ENCODE peak calls at places on chromosomes 13 and 19, in four cellular contexts. K, G, M and Y are unnamed samples.

GRCh38 chr19:35869327-35870123 is 1.2 kb downstream of the APLP1 start:
- DNase-seq in K (no peak), G (peak), M (peak), Y (peak)

GRCh38 chr19:1069009-1069779 is 2.2 kb downstream of the ARHGAP45 start:
- DNase-seq in K (no peak), G (no peak), M (no peak), Y (no peak)

GRCh38 chr19:16001481-16002312 is 52.9 kb downstream of the OR10H4 start:
- DNase-seq in K (peak), G (peak), M (no peak), Y (no peak)

GRCh38 chr13:97224544-97225324 is 2.6 kb downstream of the MBNL2 start:
- DNase-seq in K (no peak), G (peak), M (no peak), Y (peak)

GRCh38 chr13:79810671-79811070 is 329.7 kb downstream of the NDFIP2 start:
- DNase-seq in K (no peak), G (no peak), M (no peak), Y (no peak)

GRCh38 chr13:97141564-97142005 is 80.5 kb upstream of the MBNL2 start:
- DNase-seq in K (peak), G (peak), M (no peak), Y (peak)

GRCh38 chr13:24039621-24040475 is 120.7 kb upstream of the SPATA13 start:
- DNase-seq in K (peak), G (no peak), M (no peak), Y (no peak)

GRCh38 chr13:41064493-41064892 is 3.2 kb downstream of the WBP4 start:
- DNase-seq in K (no peak), G (no peak), M (no peak), Y (no peak)

GRCh38 chr19:46068345-46069258 is 27.8 kb upstream of the IGFL4 start:
- DNase-seq in K (no peak), G (peak), M (no peak), Y (no peak)

GRCh38 chr13:27131906-27132305 is 39.7 kb downstream of the USP12 start:
- DNase-seq in K (no peak), G (no peak), M (no peak), Y (no peak)

GRCh38 chr13:110380359-110381028 is 73.4 kb downstream of the COL4A2 start:
- DNase-seq in K (no peak), G (no peak), M (no peak), Y (no peak)

GRCh38 chr13:78598933-78599332 is 4.4 kb downstream of the POU4F1 start:
- DNase-seq in K (no peak), G (no peak), M (no peak), Y (no peak)

GRCh38 chr13:113405481-113406300 is 41.8 kb upstream of the GRTP1 start:
- DNase-seq in K (no peak), G (no peak), M (no peak), Y (no peak)

GRCh38 chr13:71320452-71320851 is 546.6 kb downstream of the DACH1 start:
- DNase-seq in K (no peak), G (peak), M (no peak), Y (no peak)

GRCh38 chr13:113645329-113645728 is 12.7 kb downstream of the ATP4B start:
- DNase-seq in K (no peak), G (no peak), M (no peak), Y (no peak)

GRCh38 chr19:56105090-56105701 is 15.9 kb downstream of the ZNF787 start:
- DNase-seq in K (no peak), G (peak), M (no peak), Y (no peak)

GRCh38 chr19:22882797-22883196 is 50.7 kb downstream of the ZNF723 start:
- DNase-seq in K (no peak), G (peak), M (peak), Y (peak)

GRCh38 chr19:45998834-45999233 is 3.6 kb downstream of the CCDC61 start:
- DNase-seq in K (no peak), G (no peak), M (no peak), Y (no peak)

GRCh38 chr13:61761690-61762089 is 346.0 kb upstream of the PCDH20 start:
- DNase-seq in K (no peak), G (no peak), M (no peak), Y (no peak)

GRCh38 chr19:34336781-34337271 is 28.2 kb upstream of the GPI start:
- DNase-seq in K (no peak), G (no peak), M (peak), Y (no peak)

GRCh38 chr19:51339687-51340656 is 2.0 kb downstream of the VSIG10L start:
- DNase-seq in K (peak), G (peak), M (peak), Y (peak)

GRCh38 chr19:19860756-19861390 is 4.8 kb upstream of the ZNF253 start:
- DNase-seq in K (no peak), G (no peak), M (peak), Y (peak)

GRCh38 chr19:34589730-34590129 is 87.2 kb downstream of the SCGB2B2 start:
- DNase-seq in K (no peak), G (no peak), M (no peak), Y (no peak)

DNA sequence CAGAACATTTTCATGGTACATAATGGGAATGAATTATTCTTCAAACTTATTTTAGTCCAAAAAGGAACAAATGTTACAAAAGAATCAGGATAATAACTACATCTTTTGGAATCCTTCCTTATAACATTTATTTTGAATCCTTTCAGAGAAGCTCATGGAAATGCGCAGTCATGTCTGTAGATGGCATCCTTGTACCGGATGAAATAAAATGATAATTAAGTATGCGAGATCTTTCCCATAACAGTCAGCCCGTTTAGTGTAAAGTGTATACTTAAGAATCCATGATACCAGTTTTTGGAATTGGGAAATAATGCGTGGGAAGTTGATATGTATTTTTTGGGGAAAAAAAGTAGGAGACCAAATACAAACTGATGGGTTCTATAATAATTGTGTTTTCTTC is 418.8 kb downstream of the GPC5 start:
- DNase-seq in K (no peak), G (peak), M (peak), Y (peak)
- TF ChIP-seq NFIC in K (no peak), G (no peak), M (no peak), Y (no peak)

DNA sequence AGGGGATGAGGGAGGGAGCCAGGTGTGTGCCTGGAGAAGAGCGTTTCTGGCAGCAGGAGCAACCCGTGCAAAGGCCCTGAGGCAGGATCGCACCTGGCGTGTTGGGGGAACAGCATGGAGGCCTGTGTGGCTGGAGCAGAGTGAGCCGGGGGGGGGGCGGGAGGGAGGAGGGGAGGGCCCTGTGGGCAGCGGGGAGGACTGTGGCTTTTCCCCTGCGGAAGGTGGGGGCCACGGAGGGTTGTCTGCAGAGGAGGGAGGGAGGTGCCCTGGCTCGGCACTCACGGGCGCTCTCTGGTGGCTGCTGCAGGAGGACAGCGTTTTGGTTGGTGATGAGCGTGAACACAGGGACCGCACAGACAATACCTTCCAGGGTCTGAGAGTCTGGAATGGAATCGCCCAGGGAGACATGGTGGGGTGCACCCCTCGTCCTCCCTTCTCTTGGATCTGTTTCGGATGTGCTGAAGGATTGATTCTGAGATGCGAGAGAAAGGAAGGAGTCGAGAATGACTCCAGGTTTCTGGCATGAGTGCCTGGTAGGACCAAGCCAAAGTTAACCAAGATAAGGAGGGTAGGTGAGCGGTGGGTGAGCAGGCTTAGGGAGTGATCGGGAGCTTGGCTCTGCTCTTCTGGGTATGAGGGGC is 6.5 kb downstream of the RAB11B start:
- DNase-seq in K (peak), G (peak), M (peak), Y (peak)
- TF ChIP-seq NFIC in K (no peak), G (no peak), M (no peak), Y (no peak)

GRCh38 chr19:49442354-49442753 is 1.0 kb upstream of the SLC17A7 start:
- DNase-seq in K (no peak), G (no peak), M (no peak), Y (no peak)
- TF ChIP-seq NFIC in K (no peak), G (no peak), M (no peak), Y (no peak)

GRCh38 chr19:3243851-3244700 is 19.6 kb downstream of the CELF5 start:
- DNase-seq in K (no peak), G (peak), M (no peak), Y (peak)
- TF ChIP-seq NFIC in K (no peak), G (no peak), M (no peak), Y (no peak)

GRCh38 chr19:38392707-38393308 is 4.3 kb downstream of the SPRED3 start:
- DNase-seq in K (no peak), G (peak), M (no peak), Y (peak)
- TF ChIP-seq NFIC in K (no peak), G (no peak), M (no peak), Y (no peak)

GRCh38 chr19:47272448-47273312 is 2.0 kb upstream of the INAFM1 start:
- DNase-seq in K (no peak), G (no peak), M (no peak), Y (peak)
- TF ChIP-seq NFIC in K (no peak), G (no peak), M (no peak), Y (peak)

GRCh38 chr13:105591308-105591707 is 944.2 kb downstream of the EFNB2 start:
- DNase-seq in K (no peak), G (no peak), M (no peak), Y (no peak)

DNA sequence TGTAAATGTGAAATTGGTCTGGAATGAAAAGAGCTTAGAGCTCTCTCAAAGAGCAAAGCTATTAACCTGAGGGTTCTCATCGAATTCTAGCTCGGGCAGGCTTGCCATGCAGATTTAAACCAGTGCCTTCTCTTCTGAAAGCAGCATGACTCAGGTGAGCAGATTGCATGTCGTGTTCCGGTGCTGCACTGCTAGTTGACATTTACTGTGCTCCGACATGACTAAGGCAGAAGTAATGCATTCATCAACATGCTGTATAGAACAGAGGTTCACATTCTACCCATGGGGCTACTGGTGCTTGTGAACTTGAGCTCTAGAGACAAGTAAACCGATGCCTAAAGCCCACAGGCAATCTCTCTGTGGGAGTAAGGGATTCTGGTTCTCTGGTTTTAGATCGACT is 947.7 kb downstream of the EFNB2 start:
- DNase-seq in K (no peak), G (no peak), M (no peak), Y (no peak)
- TF ChIP-seq NFIC in K (no peak), G (no peak), M (no peak), Y (no peak)